ENCODE peak calls at places on chromosomes 16 and 17, in eight cellular contexts. O is IMR-90, B is vagina, X is tibial nerve, Q is heart left ventricle, S is ovary, E is sigmoid colon, G is spleen. Y is an unnamed sample.

GRCh38 chr17:67575325-67575724 is 142.4 kb upstream of the NOL11 start:
- DNase-seq in X (no peak), B (no peak), G (no peak), E (no peak), Q (no peak), S (no peak), O (no peak), Y (no peak)

GRCh38 chr17:5115673-5116651 is at the start of gene USP6:
- DNase-seq in X (no peak), B (no peak), G (peak; percentile 70), Q (no peak), E (no peak), S (peak; percentile 35), O (no peak), Y (no peak)

GRCh38 chr16:8173111-8173644 is 417.1 kb downstream of the TMEM114 start:
- DNase-seq in E (no peak), Q (peak; percentile 74), O (peak; percentile 28), X (no peak), B (no peak), G (peak; percentile 75), S (peak; percentile 20), Y (peak; percentile 66)

GRCh38 chr16:56137269-56137668 is 54.0 kb upstream of the GNAO1 start:
- DNase-seq in B (no peak), X (no peak), S (no peak), Q (no peak), E (no peak), O (no peak), G (no peak), Y (no peak)

GRCh38 chr16:29926675-29927522 is 873 bp upstream of the KCTD13 start:
- DNase-seq in G (no peak), Q (no peak), E (peak; percentile 73), S (peak; percentile 47), O (peak; percentile 23), X (no peak), B (no peak), Y (no peak)

GRCh38 chr17:75897076-75898019 is 597 bp upstream of the TRIM65 start:
- DNase-seq in S (peak; percentile 41), G (peak; percentile 76), X (no peak), Q (no peak), O (no peak), B (no peak), E (peak; percentile 84), Y (no peak)

GRCh38 chr16:6131526-6132050 is 1034.0 kb upstream of the EEF2KMT start:
- DNase-seq in G (no peak), Q (no peak), S (no peak), O (no peak), X (no peak), B (no peak), E (no peak), Y (no peak)

GRCh38 chr17:1179112-1179634 is 608 bp downstream of the ABR start:
- DNase-seq in S (peak; percentile 75), E (no peak), Q (no peak), G (peak; percentile 84), X (no peak), B (no peak), O (no peak), Y (no peak)

GRCh38 chr16:24538756-24539294 is 541 bp upstream of the RBBP6 start:
- DNase-seq in E (no peak), S (no peak), O (no peak), X (no peak), G (no peak), Q (no peak), B (peak; percentile 93), Y (peak; percentile 16)

GRCh38 chr16:59126486-59126885 is 392.4 kb upstream of the GOT2 start:
- DNase-seq in B (no peak), E (no peak), X (no peak), O (no peak), S (no peak), G (no peak), Q (no peak), Y (no peak)

GRCh38 chr16:48560692-48561091 is 49.3 kb downstream of the N4BP1 start:
- DNase-seq in S (no peak), O (no peak), X (no peak), B (no peak), Q (no peak), E (no peak), G (no peak), Y (no peak)

GRCh38 chr16:17827313-17827712 is 356.6 kb upstream of the XYLT1 start:
- DNase-seq in X (no peak), B (no peak), O (peak; percentile 63), S (no peak), Q (no peak), E (no peak), G (no peak), Y (no peak)

GRCh38 chr16:12087901-12088364 is 111.4 kb downstream of the SNX29 start:
- DNase-seq in B (no peak), E (peak; percentile 46), Q (peak; percentile 72), G (peak; percentile 80), S (peak; percentile 16), X (no peak), O (no peak), Y (no peak)

GRCh38 chr16:86823895-86824671 is 245.7 kb downstream of the FOXL1 start:
- DNase-seq in B (no peak), X (no peak), Q (no peak), S (no peak), E (no peak), G (peak; percentile 36), O (peak; percentile 74), Y (peak; percentile 77)
- TF ChIP-seq POLR2A in B (no peak), X (no peak), Q (no peak), S (no peak), E (no peak), G (no peak), O (no peak), Y (no peak)

DNA sequence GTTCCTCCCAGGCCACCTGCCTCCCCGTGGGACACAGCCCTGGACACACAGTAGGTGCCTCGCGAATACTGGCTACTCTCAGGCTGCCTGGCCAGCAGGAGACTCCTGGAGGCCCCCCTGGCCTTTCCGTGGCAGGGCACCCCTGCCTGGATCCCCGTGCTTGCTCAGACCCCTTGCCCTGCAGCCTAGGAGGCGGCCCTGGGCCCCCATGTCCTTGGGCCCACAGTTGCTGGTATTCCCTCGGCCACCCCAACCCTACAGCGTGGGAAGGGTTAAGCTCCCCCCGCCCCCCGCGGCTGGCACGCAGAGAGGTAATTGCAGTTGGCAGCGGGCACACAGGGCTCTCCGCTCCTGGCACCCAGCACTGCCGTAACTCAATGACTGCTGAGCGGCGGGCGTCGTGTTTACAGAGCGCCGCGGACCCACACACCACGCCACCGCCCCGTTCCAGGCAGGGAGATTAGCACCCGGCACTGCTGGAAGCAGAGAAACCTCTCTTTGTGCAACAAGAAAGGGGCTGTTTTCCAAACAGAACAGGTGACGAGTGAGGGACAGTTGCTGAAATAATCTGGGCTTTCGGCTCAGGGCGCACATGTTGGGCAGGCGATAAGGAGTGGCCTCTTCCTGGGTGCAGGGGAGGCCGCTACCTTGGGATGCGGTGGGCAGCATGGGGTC is 32.3 kb downstream of the BAHCC1 start:
- DNase-seq in G (no peak), B (no peak), E (no peak), Q (peak; percentile 83), X (no peak), S (no peak), O (no peak), Y (no peak)
- TF ChIP-seq POLR2A in G (no peak), B (no peak), E (no peak), Q (no peak), X (no peak), S (no peak), O (no peak), Y (no peak)

GRCh38 chr17:80779336-80779735 is 212.3 kb upstream of the CHMP6 start:
- DNase-seq in B (no peak), S (no peak), X (no peak), E (peak; percentile 60), O (no peak), G (no peak), Q (no peak), Y (no peak)
- TF ChIP-seq POLR2A in B (no peak), S (no peak), X (no peak), E (no peak), O (no peak), G (no peak), Q (no peak), Y (no peak)

GRCh38 chr17:31064707-31065106 is 30.1 kb upstream of the NF1 start:
- DNase-seq in O (no peak), G (no peak), B (no peak), E (no peak), X (no peak), Q (no peak), S (no peak), Y (no peak)

GRCh38 chr17:31058958-31059357 is 35.8 kb upstream of the NF1 start:
- DNase-seq in X (no peak), B (no peak), S (no peak), O (no peak), G (no peak), Q (no peak), E (no peak), Y (no peak)

GRCh38 chr17:31061678-31062077 is 33.1 kb upstream of the NF1 start:
- DNase-seq in E (no peak), X (no peak), S (no peak), B (no peak), G (no peak), Q (no peak), O (no peak), Y (no peak)

GRCh38 chr17:31060814-31061550 is 33.8 kb upstream of the NF1 start:
- DNase-seq in E (no peak), S (no peak), O (no peak), G (no peak), B (no peak), X (no peak), Q (no peak), Y (no peak)
- TF ChIP-seq POLR2A in E (no peak), S (no peak), O (no peak), G (no peak), B (no peak), X (no peak), Q (no peak), Y (no peak)

GRCh38 chr16:61579195-61579594 is 457.0 kb downstream of the CDH8 start:
- DNase-seq in E (no peak), S (no peak), O (no peak), G (no peak), Q (no peak), X (no peak), B (no peak), Y (no peak)
- TF ChIP-seq POLR2A in E (no peak), S (no peak), O (no peak), G (no peak), Q (no peak), X (no peak), B (no peak), Y (no peak)

DNA sequence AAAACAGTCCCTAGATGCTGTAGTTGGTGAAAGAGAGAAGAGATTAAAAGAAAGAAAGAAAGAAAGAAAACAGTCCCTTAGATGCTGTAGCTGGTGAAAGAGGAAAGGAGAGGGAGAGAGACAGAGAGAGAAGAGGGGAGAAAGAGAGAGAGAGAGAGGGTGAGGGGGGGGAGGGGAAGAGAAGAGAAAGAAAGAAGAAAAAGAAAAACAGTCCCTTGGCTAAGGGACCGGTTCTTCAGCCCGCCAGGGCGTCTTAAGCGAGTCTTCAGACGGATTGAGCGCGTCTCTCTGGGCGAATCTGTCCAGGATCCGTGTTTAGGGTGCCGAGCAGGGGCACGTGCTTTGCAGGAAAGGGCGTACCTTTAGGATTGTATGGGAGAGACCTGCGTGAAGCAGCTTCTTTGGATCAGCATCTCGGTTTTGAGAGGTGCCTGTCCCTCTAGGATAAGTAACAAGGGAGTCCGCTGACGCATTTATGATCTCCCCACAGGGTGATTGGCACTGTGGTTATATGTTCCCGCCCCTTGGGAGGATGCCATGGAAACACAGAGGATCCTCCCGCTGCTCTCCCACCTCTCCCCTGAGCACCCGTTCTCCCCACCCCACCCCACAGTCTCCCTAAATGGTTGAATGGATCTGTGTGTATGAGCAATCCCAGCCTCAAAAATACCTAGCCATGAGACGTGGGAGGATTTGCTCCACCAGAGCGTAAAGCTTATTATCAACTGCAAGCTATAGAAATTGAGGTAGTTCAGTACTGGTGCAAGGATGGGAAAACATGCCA is 16.7 kb downstream of the GNGT2 start:
- DNase-seq in O (peak; percentile 51), B (no peak), E (peak; percentile 85), Q (peak; percentile 68), S (peak; percentile 81), X (peak; percentile 31), G (peak; percentile 79), Y (peak; percentile 56)
- TF ChIP-seq POLR2A in O (no peak), B (peak; percentile 32), E (no peak), Q (no peak), S (peak; percentile 50), X (peak; percentile 47), G (no peak), Y (no peak)

Y was measured in H54.